ENCODE peak calls at places on chromosomes 13 and 19, in eight cellular contexts. K, D, A, Q, H, X, T and R are unnamed samples.

GRCh38 chr19:1514986-1515721 is 2.3 kb upstream of the ADAMTSL5 start:
- DNase-seq in X (no peak), A (no peak), D (no peak), Q (no peak), K (no peak), H (no peak), T (no peak), R (no peak)

GRCh38 chr19:40687525-40688016 is 2.9 kb downstream of the NUMBL start:
- DNase-seq in D (no peak), K (peak; percentile 82), A (peak; percentile 92), H (peak; percentile 77), Q (no peak), T (peak; percentile 76), X (no peak), R (no peak)

GRCh38 chr13:93345642-93346220 is 119.1 kb downstream of the GPC6 start:
- DNase-seq in Q (no peak), D (peak; percentile 40), T (no peak), A (no peak), K (no peak), H (no peak), X (no peak), R (no peak)

GRCh38 chr19:16325671-16326400 is 1.2 kb downstream of the KLF2 start:
- DNase-seq in D (no peak), T (peak; percentile 52), H (peak; percentile 53), Q (peak; percentile 66), A (peak; percentile 78), K (no peak), X (peak; percentile 86), R (peak; percentile 52)

GRCh38 chr13:112486386-112487126 is 101.4 kb downstream of the TUBGCP3 start:
- DNase-seq in K (no peak), X (peak; percentile 4), H (no peak), Q (no peak), D (no peak), T (no peak), A (no peak), R (no peak)

GRCh38 chr13:41767801-41768200 is 193.1 kb downstream of the VWA8 start:
- DNase-seq in T (peak; percentile 65), X (no peak), K (peak; percentile 39), Q (no peak), A (no peak), H (no peak), D (no peak), R (no peak)

GRCh38 chr13:37495046-37495445 is 103.5 kb downstream of the POSTN start:
- DNase-seq in X (no peak), H (no peak), T (no peak), D (no peak), Q (no peak), A (no peak), K (no peak), R (no peak)

GRCh38 chr19:38559428-38560401 is 58.0 kb downstream of the MAP4K1 start:
- DNase-seq in T (no peak), X (no peak), A (no peak), K (no peak), H (no peak), Q (no peak), D (no peak), R (no peak)

GRCh38 chr19:8451377-8451776 is 6.6 kb downstream of the HNRNPM start:
- DNase-seq in Q (no peak), K (no peak), D (no peak), T (no peak), X (no peak), H (no peak), A (no peak), R (no peak)
- H3K4me3 ChIP-seq in Q (no peak overlapping the region), K (no peak overlapping the region), D (no peak overlapping the region), T (no peak overlapping the region), X (no peak overlapping the region), H (no peak overlapping the region), A (no peak overlapping the region), R (no peak overlapping the region)

GRCh38 chr13:48504606-48505369 is 28.1 kb downstream of the RCBTB2 start:
- DNase-seq in A (no peak), T (no peak), X (no peak), H (no peak), K (no peak), Q (no peak), D (no peak), R (no peak)

GRCh38 chr13:48507024-48507423 is 25.9 kb downstream of the RCBTB2 start:
- DNase-seq in H (no peak), Q (no peak), X (no peak), K (no peak), A (no peak), T (no peak), D (no peak), R (no peak)

GRCh38 chr13:48508001-48508400 is 24.9 kb downstream of the RCBTB2 start:
- DNase-seq in X (no peak), H (no peak), Q (no peak), K (no peak), T (no peak), D (no peak), A (no peak), R (no peak)

GRCh38 chr13:48506092-48506701 is 26.7 kb downstream of the RCBTB2 start:
- DNase-seq in H (no peak), K (no peak), Q (no peak), D (no peak), A (peak; percentile 70), T (no peak), X (no peak), R (no peak)

DNA sequence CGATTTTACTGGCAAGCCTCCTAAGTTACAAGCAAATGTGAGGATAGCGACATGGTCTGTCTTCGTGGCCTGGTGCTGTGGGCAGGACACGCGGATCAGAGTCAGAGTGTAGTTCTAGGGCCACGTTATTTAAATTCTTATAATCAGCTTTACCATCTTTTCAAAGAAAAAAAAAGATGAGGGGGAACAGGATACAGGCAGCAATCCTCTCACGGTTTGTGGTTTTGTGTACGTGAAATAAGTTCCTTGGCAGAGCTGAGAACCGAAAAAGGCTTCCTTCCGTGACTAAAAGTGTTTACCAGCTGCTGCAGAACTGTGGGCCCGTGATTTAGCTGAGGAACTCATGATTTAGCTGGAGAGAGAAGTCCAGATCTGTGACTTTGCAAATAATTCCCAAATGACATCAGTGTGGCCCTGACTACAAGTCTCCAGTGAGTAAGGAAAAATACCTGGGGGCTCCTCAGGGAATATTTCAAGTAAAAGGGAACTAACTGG is 27.2 kb downstream of the RCBTB2 start:
- DNase-seq in A (peak; percentile 80), D (no peak), K (no peak), X (no peak), H (no peak), T (no peak), Q (peak; percentile 31), R (no peak)
- H3K27ac ChIP-seq in A (peak overlapping the region; percentile 84), D (no peak overlapping the region), K (no peak overlapping the region), X (no peak overlapping the region), H (no peak overlapping the region), T (no peak overlapping the region), Q (peak overlapping the region; percentile 63), R (no peak overlapping the region)

GRCh38 chr19:29527500-29528328 is 1.9 kb downstream of the VSTM2B start:
- DNase-seq in A (no peak), X (no peak), H (no peak), Q (no peak), D (no peak), K (no peak), T (no peak), R (no peak)

GRCh38 chr19:29529646-29530548 is 4.1 kb downstream of the VSTM2B start:
- DNase-seq in X (peak; percentile 80), K (no peak), T (no peak), H (no peak), D (no peak), Q (no peak), A (no peak), R (no peak)

GRCh38 chr19:29528946-29529645 is 3.3 kb downstream of the VSTM2B start:
- DNase-seq in Q (no peak), D (no peak), T (no peak), H (no peak), X (peak; percentile 48), K (no peak), A (no peak), R (no peak)

GRCh38 chr19:29526730-29527499 is 1.1 kb downstream of the VSTM2B start:
- DNase-seq in H (no peak), D (no peak), X (peak; percentile 68), A (no peak), Q (no peak), K (no peak), T (no peak), R (no peak)

DNA sequence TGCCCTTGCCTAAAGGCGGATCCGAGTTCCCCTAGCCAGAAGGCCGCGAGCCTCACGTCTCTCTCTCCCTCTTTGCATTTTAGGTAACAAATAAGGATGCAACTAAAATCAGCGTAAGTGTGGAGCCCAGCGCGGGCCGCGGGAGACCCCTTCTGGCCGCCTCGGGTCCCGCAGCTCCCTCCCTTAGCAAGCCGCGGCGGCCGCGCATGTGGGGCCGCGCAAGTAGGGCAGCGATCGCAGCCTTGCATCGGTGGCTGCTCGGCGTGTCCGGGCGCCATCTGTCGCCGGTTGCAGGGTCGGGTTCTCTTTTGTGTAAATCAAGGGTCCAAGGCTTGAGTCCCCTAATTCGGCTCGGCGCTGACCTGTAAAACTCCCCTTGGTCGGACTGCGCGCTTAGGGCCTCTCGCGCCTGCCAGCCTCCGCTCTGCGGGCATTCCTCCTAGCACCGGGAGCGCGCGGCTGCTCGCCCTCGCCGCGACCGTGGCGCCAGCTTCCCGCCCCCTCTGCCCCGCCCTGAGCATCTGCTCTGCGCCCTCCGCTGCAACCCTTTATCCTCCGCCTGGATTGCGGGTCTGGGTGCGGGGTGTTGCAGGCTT is 2.7 kb downstream of the VSTM2B start:
- DNase-seq in K (peak; percentile 46), Q (peak; percentile 3), X (peak; percentile 95), T (peak; percentile 74), A (no peak), D (no peak), H (peak; percentile 15), R (peak; percentile 38)
- H3K4me3 ChIP-seq in K (no peak overlapping the region), Q (peak overlapping the region; percentile 44), X (peak overlapping the region; percentile 52), T (peak overlapping the region; percentile 22), A (no peak overlapping the region), D (peak overlapping the region; percentile 42), H (no peak overlapping the region), R (no peak overlapping the region)

GRCh38 chr13:34343413-34343812 is 525.5 kb downstream of the RFC3 start:
- DNase-seq in X (no peak), Q (no peak), T (peak; percentile 59), D (no peak), H (no peak), K (no peak), A (no peak), R (no peak)
- H3K27ac ChIP-seq in X (no peak overlapping the region), Q (no peak overlapping the region), T (no peak overlapping the region), D (no peak overlapping the region), H (no peak overlapping the region), K (no peak overlapping the region), A (no peak overlapping the region), R (no peak overlapping the region)

GRCh38 chr19:46494115-46494935 is 1.3 kb downstream of the PNMA8B start:
- DNase-seq in X (peak; percentile 1), D (no peak), A (no peak), Q (no peak), K (no peak), T (no peak), H (no peak), R (no peak)

GRCh38 chr19:46490774-46491173 is 4.9 kb downstream of the PNMA8B start:
- DNase-seq in D (no peak), Q (no peak), T (no peak), H (no peak), K (no peak), A (no peak), X (no peak), R (no peak)

GRCh38 chr19:46493236-46494114 is 2.2 kb downstream of the PNMA8B start:
- DNase-seq in A (no peak), D (no peak), H (peak; percentile 56), T (peak; percentile 58), Q (no peak), X (peak; percentile 62), K (no peak), R (no peak)

GRCh38 chr19:46491975-46492682 is 3.5 kb downstream of the PNMA8B start:
- DNase-seq in D (no peak), H (no peak), K (no peak), A (no peak), X (no peak), T (no peak), Q (no peak), R (no peak)

GRCh38 chr19:46492841-46493235 is 2.8 kb downstream of the PNMA8B start:
- DNase-seq in K (no peak), Q (no peak), X (peak; percentile 32), A (no peak), D (no peak), T (no peak), H (no peak), R (no peak)
- H3K4me3 ChIP-seq in K (no peak overlapping the region), Q (peak overlapping the region; percentile 26), X (peak overlapping the region; percentile 21), A (peak overlapping the region; percentile 47), D (no peak overlapping the region), T (no peak overlapping the region), H (peak overlapping the region; percentile 34), R (no peak overlapping the region)